ENCODE peak calls at places on chromosomes 16 and 17, in six cellular contexts. W, A, P, B, H and U are unnamed samples.

GRCh38 chr17:47821031-47821423 is 567 bp downstream of the OSBPL7 start:
- DNase-seq in W (no peak), A (no peak), P (no peak), B (no peak), H (no peak), U (no peak)

GRCh38 chr17:44672479-44673093 is 16.3 kb downstream of the MEIOC start:
- DNase-seq in W (no peak), A (no peak), P (no peak), B (no peak), H (no peak), U (no peak)

GRCh38 chr17:75241996-75242460 is 19.4 kb downstream of the GGA3 start:
- DNase-seq in W (no peak), A (peak), P (no peak), B (no peak), H (no peak), U (no peak)

GRCh38 chr16:73047221-73047535 is 750 bp downstream of the ZFHX3 start:
- DNase-seq in W (no peak), A (no peak), P (no peak), B (no peak), H (no peak), U (no peak)

GRCh38 chr17:73358668-73359067 is 46.9 kb upstream of the CDC42EP4 start:
- DNase-seq in W (no peak), A (no peak), P (no peak), B (no peak), H (no peak), U (no peak)

GRCh38 chr17:73613271-73613941 is 30.8 kb downstream of the SDK2 start:
- DNase-seq in W (no peak), A (no peak), P (no peak), B (no peak), H (no peak), U (no peak)

GRCh38 chr16:10868089-10868488 is 8.9 kb upstream of the CIITA start:
- DNase-seq in W (no peak), A (no peak), P (no peak), B (no peak), H (no peak), U (no peak)

GRCh38 chr16:86557587-86557986 is 2.6 kb upstream of the MTHFSD start:
- DNase-seq in W (no peak), A (no peak), P (no peak), B (no peak), H (no peak), U (no peak)

GRCh38 chr16:69039333-69039941 is 66.0 kb upstream of the HAS3 start:
- DNase-seq in W (no peak), A (no peak), P (no peak), B (no peak), H (no peak), U (no peak)

GRCh38 chr16:69565611-69566436 is at the start of gene NFAT5:
- DNase-seq in W (peak), A (peak), P (peak), B (peak), H (peak), U (peak)

GRCh38 chr17:51721711-51722110 is 436.8 kb downstream of the CA10 start:
- DNase-seq in W (no peak), A (no peak), P (no peak), B (no peak), H (no peak), U (no peak)

GRCh38 chr16:29873319-29873718 is 10.3 kb upstream of the CDIPT start:
- DNase-seq in W (no peak), A (no peak), P (no peak), B (no peak), H (no peak), U (no peak)

GRCh38 chr17:29107084-29107483 is 64.1 kb downstream of the PIPOX start:
- DNase-seq in W (no peak), A (no peak), P (no peak), B (no peak), H (no peak), U (no peak)

GRCh38 chr16:11159189-11159588 is 96.8 kb downstream of the SOCS1 start:
- DNase-seq in W (no peak), A (no peak), P (no peak), B (no peak), H (no peak), U (no peak)

GRCh38 chr17:8359769-8360168 is 16.7 kb downstream of the KRABD2 start:
- DNase-seq in W (no peak), A (no peak), P (no peak), B (peak), H (no peak), U (no peak)

GRCh38 chr16:51095890-51096626 is 55.0 kb downstream of the SALL1 start:
- DNase-seq in W (no peak), A (no peak), P (no peak), B (no peak), H (no peak), U (no peak)

GRCh38 chr17:79330229-79330628 is 255.6 kb downstream of the ENGASE start:
- DNase-seq in W (no peak), A (no peak), P (no peak), B (no peak), H (no peak), U (no peak)

GRCh38 chr16:46569231-46569735 is 51.9 kb downstream of the SHCBP1 start:
- DNase-seq in W (no peak), A (no peak), P (no peak), B (no peak), H (no peak), U (no peak)

GRCh38 chr16:86046901-86047300 is 147.9 kb downstream of the IRF8 start:
- DNase-seq in W (no peak), A (no peak), P (no peak), B (no peak), H (no peak), U (no peak)

GRCh38 chr16:4323071-4323844 is 7.4 kb downstream of the GLIS2 start:
- DNase-seq in W (no peak), A (no peak), P (no peak), B (peak), H (no peak), U (no peak)

GRCh38 chr17:54860617-54861468 is 39.8 kb upstream of the TOM1L1 start:
- DNase-seq in W (no peak), A (no peak), P (no peak), B (no peak), H (no peak), U (no peak)